ENCODE peak calls at places on chromosomes 11 and 22, in six cellular contexts. P is GM12865, B is pancreas, S is psoas muscle, J is GM12864, V is heart right ventricle. F is an unnamed sample.

GRCh38 chr11:1834791-1835670 is at the start of gene SYT8:
- DNase-seq in J (no peak), P (no peak), B (peak), S (peak), V (no peak), F (no peak)

GRCh38 chr22:49587987-49588386 is 239.7 kb downstream of the BRD1 start:
- DNase-seq in J (no peak), V (no peak), S (no peak), B (no peak), P (no peak), F (no peak)

GRCh38 chr11:69799582-69799981 is 19.6 kb downstream of the FGF3 start:
- DNase-seq in S (no peak), J (no peak), V (no peak), P (peak), B (no peak), F (no peak)

GRCh38 chr11:7143908-7144307 is 55.1 kb downstream of the RBMXL2 start:
- DNase-seq in V (no peak), J (no peak), P (no peak), B (no peak), S (no peak), F (no peak)

GRCh38 chr11:96213500-96213899 is 129.5 kb downstream of the MAML2 start:
- DNase-seq in B (no peak), V (peak), J (no peak), S (no peak), P (no peak), F (no peak)

GRCh38 chr22:49322231-49322630 is 505.4 kb downstream of the BRD1 start:
- DNase-seq in S (peak), V (no peak), P (no peak), J (no peak), B (no peak), F (no peak)

GRCh38 chr22:28103596-28103995 is 184.5 kb upstream of the PITPNB start:
- DNase-seq in S (no peak), P (no peak), J (no peak), B (no peak), V (no peak), F (no peak)

GRCh38 chr11:1503708-1504104 is 17.1 kb upstream of the MOB2 start:
- DNase-seq in S (peak), B (peak), P (no peak), V (peak), J (no peak), F (peak)

GRCh38 chr11:77212314-77213007 is 84.4 kb downstream of the MYO7A start:
- DNase-seq in V (no peak), S (no peak), P (no peak), B (no peak), J (no peak), F (no peak)

GRCh38 chr11:85845052-85845631 is 10.0 kb upstream of the CCDC83 start:
- DNase-seq in S (no peak), B (no peak), P (no peak), V (no peak), J (no peak), F (no peak)

GRCh38 chr11:97722065-97722464 is 1298.7 kb upstream of the CNTN5 start:
- DNase-seq in V (no peak), J (no peak), S (no peak), P (no peak), B (no peak), F (no peak)

GRCh38 chr11:68908273-68908672 is 4.6 kb downstream of the IGHMBP2 start:
- DNase-seq in S (no peak), P (no peak), J (no peak), B (no peak), V (no peak), F (no peak)

GRCh38 chr11:94793002-94793401 is 24.8 kb downstream of the AMOTL1 start:
- DNase-seq in J (no peak), P (no peak), S (no peak), V (no peak), B (no peak), F (no peak)

GRCh38 chr22:33513388-33514336 is 406.6 kb downstream of the LARGE1 start:
- DNase-seq in V (no peak), J (no peak), B (no peak), S (no peak), P (no peak), F (no peak)

GRCh38 chr11:2190670-2191471 is 19.3 kb upstream of the TH start:
- DNase-seq in V (no peak), J (no peak), S (no peak), P (no peak), B (no peak), F (no peak)

GRCh38 chr11:94401773-94402265 is 600 bp upstream of the GPR83 start:
- DNase-seq in S (no peak), J (no peak), B (no peak), V (no peak), P (no peak), F (no peak)

GRCh38 chr11:27216268-27217149 is 146.5 kb downstream of the CCDC34 start:
- DNase-seq in J (no peak), P (no peak), B (peak), V (peak), S (peak), F (no peak)

GRCh38 chr11:88779551-88779950 is 286.2 kb downstream of the GRM5 start:
- DNase-seq in B (no peak), P (no peak), V (no peak), J (no peak), S (no peak), F (no peak)

GRCh38 chr11:76623171-76623883 is 47.2 kb downstream of the LRRC32 start:
- DNase-seq in B (no peak), V (no peak), S (no peak), P (no peak), J (no peak), F (no peak)

GRCh38 chr11:88175707-88176066 is 444 bp upstream of the RAB38 start:
- DNase-seq in S (no peak), P (peak), V (no peak), J (no peak), B (no peak), F (no peak)

GRCh38 chr11:31805037-31805628 is 6.0 kb downstream of the PAX6 start:
- DNase-seq in B (no peak), J (no peak), S (no peak), V (no peak), P (no peak), F (no peak)

GRCh38 chr11:8871283-8871775 is 39.7 kb upstream of the AKIP1 start:
- DNase-seq in V (peak), J (no peak), B (peak), S (peak), P (no peak), F (peak)

GRCh38 chr22:44909241-44909640 is 100.6 kb downstream of the PHF21B start:
- DNase-seq in P (no peak), V (no peak), S (no peak), J (no peak), B (no peak), F (peak)

GRCh38 chr11:2559527-2560311 is 114.9 kb downstream of the KCNQ1 start:
- DNase-seq in V (no peak), P (no peak), J (no peak), B (peak), S (peak), F (peak)

GRCh38 chr11:132888226-132888625 is 644.1 kb downstream of the OPCML start:
- DNase-seq in S (no peak), J (no peak), P (no peak), V (no peak), B (no peak), F (no peak)

GRCh38 chr11:117986981-117987495 is 844 bp downstream of the IL10RA start:
- DNase-seq in P (peak), V (no peak), J (peak), S (no peak), B (no peak), F (no peak)

GRCh38 chr11:8685306-8685705 is 2.7 kb downstream of the RPL27A start:
- DNase-seq in B (no peak), P (no peak), J (no peak), V (no peak), S (no peak), F (no peak)

GRCh38 chr11:25562417-25562816 is 769.5 kb upstream of the ANO3 start:
- DNase-seq in J (no peak), S (no peak), V (peak), B (no peak), P (no peak), F (peak)
- H3K4me3 ChIP-seq in J (no peak), S (no peak), V (no peak), B (no peak), P (no peak), F (no peak)

GRCh38 chr11:64803846-64804345 is 882 bp upstream of the MAP4K2 start:
- DNase-seq in P (no peak), S (no peak), B (no peak), J (no peak), V (no peak), F (no peak)

GRCh38 chr11:64804346-64805210 is 1.6 kb upstream of the MAP4K2 start:
- DNase-seq in P (no peak), V (no peak), B (no peak), S (no peak), J (no peak), F (no peak)

GRCh38 chr11:64802370-64803162 is 448 bp downstream of the MAP4K2 start:
- DNase-seq in S (no peak), P (peak), B (no peak), V (no peak), J (no peak), F (peak)

GRCh38 chr11:64801591-64802369 is 1.2 kb downstream of the MAP4K2 start:
- DNase-seq in B (no peak), J (no peak), V (no peak), S (no peak), P (no peak), F (no peak)

GRCh38 chr11:64803163-64803845 is at the start of gene MAP4K2:
- DNase-seq in V (peak), J (no peak), B (peak), P (peak), S (peak), F (peak)
- H3K4me3 ChIP-seq in V (peak), J (peak), B (peak), P (peak), S (peak), F (peak)

GRCh38 chr11:128517457-128518230 is 69.7 kb downstream of the ETS1 start:
- DNase-seq in P (no peak), S (no peak), B (no peak), V (no peak), J (no peak), F (no peak)
- H3K4me3 ChIP-seq in P (peak), S (peak), B (no peak), V (peak), J (peak), F (peak)

GRCh38 chr11:104163100-104164027 is 583 bp downstream of the PDGFD start:
- DNase-seq in J (no peak), P (peak), S (no peak), B (peak), V (peak), F (peak)
- H3K4me3 ChIP-seq in J (peak), P (peak), S (peak), B (peak), V (peak), F (peak)

DNA sequence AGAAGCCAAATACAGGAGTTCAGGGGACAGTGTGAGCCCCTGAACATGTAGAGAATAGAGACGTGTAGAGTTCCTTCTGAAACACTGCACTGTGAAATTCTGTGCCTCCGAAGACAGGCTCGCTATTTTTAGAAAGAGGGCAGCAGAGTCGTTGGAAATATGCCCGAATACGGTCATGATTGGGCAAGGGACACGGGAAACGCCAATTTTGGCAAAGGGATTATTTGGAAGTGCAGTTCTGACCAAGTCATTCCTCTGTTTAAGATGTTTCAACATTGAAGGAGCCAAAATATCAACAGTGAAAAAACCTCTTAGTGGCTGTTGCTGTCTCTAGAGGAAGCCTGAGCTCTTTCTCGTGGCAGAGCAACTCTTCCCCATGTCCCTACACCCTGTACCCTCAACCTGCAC is 9.5 kb upstream of the CBX6 start:
- DNase-seq in B (no peak), V (no peak), P (no peak), J (no peak), S (peak), F (peak)
- H3K4me3 ChIP-seq in B (no peak), V (no peak), P (no peak), J (no peak), S (peak), F (peak)

F was measured in tibial artery.